ENCODE peak calls at places on chromosomes 5 and 9, in six cellular contexts. W, E, A, N, U and S are unnamed samples.

GRCh38 chr9:14780251-14780650 is 57.7 kb upstream of the CER1 start:
- DNase-seq in W (no peak), E (no peak), A (no peak), N (no peak), U (no peak), S (no peak)

GRCh38 chr9:83012578-83013260 is 50.2 kb downstream of the RASEF start:
- DNase-seq in W (no peak), E (no peak), A (no peak), N (peak; percentile 12), U (no peak), S (no peak)

GRCh38 chr9:28423255-28423654 is 850.0 kb upstream of the C9orf72 start:
- DNase-seq in W (no peak), E (no peak), A (no peak), N (no peak), U (no peak), S (no peak)

GRCh38 chr9:133619791-133620190 is 10.6 kb upstream of the FAM163B start:
- DNase-seq in W (no peak), E (no peak), A (no peak), N (peak; percentile 39), U (no peak), S (no peak)

GRCh38 chr5:61342066-61342465 is 10.0 kb downstream of the ZSWIM6 start:
- DNase-seq in W (no peak), E (no peak), A (no peak), N (peak; percentile 72), U (no peak), S (peak; percentile 71)

GRCh38 chr5:1649554-1649953 is 125.8 kb upstream of the LPCAT1 start:
- DNase-seq in W (no peak), E (no peak), A (no peak), N (no peak), U (no peak), S (no peak)

GRCh38 chr5:148911386-148911785 is 85.0 kb downstream of the ADRB2 start:
- DNase-seq in W (no peak), E (no peak), A (no peak), N (no peak), U (no peak), S (no peak)

GRCh38 chr5:130385619-130386018 is 481.4 kb downstream of the CHSY3 start:
- DNase-seq in W (no peak), E (no peak), A (peak; percentile 3), N (no peak), U (no peak), S (no peak)

GRCh38 chr5:58925627-58926545 is 343.0 kb downstream of the RAB3C start:
- DNase-seq in W (no peak), E (peak; percentile 54), A (peak; percentile 15), N (no peak), U (no peak), S (no peak)

GRCh38 chr9:106404137-106404536 is 458.8 kb upstream of the ZNF462 start:
- DNase-seq in W (no peak), E (no peak), A (no peak), N (no peak), U (no peak), S (no peak)

GRCh38 chr5:124745367-124746251 is 830 bp downstream of the ZNF608 start:
- DNase-seq in W (no peak), E (peak; percentile 33), A (no peak), N (peak; percentile 37), U (no peak), S (no peak)

GRCh38 chr9:2691212-2691611 is 26.1 kb upstream of the KCNV2 start:
- DNase-seq in W (no peak), E (no peak), A (no peak), N (no peak), U (no peak), S (no peak)

GRCh38 chr5:84248013-84248412 is 136.7 kb downstream of the EDIL3 start:
- DNase-seq in W (no peak), E (no peak), A (no peak), N (no peak), U (no peak), S (no peak)
- H3K4me3 ChIP-seq in W (no peak overlapping the region), E (no peak overlapping the region), A (no peak overlapping the region), N (no peak overlapping the region), U (no peak overlapping the region), S (no peak overlapping the region)

GRCh38 chr9:128393171-128393761 is 22.1 kb downstream of the URM1 start:
- DNase-seq in W (no peak), E (peak; percentile 95), A (peak; percentile 82), N (no peak), U (no peak), S (no peak)
- H3K4me3 ChIP-seq in W (no peak overlapping the region), E (peak overlapping the region; percentile 50), A (peak overlapping the region; percentile 64), N (no peak overlapping the region), U (no peak overlapping the region), S (no peak overlapping the region)

DNA sequence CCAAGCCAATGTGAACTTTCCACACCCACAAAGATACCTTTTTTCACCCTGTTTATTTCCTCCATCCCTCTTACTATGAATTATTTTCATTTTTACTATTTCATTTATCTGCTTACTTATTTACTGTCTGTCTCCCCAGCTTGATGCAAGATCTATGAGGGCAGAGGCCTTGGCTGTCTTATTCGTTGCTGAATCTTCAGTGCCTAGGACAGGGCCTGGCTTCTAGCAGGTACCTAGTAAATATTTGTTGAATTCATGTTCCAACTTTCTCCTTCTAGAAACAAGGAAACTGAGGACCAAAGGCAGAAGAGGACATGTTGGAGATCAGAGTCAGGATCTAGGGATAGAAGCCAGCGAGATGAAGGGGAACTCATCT is 543 bp upstream of the DNM1 start:
- DNase-seq in W (no peak), E (no peak), A (no peak), N (no peak), U (no peak), S (no peak)
- H3K4me3 ChIP-seq in W (peak overlapping the region; percentile 71), E (no peak overlapping the region), A (peak overlapping the region; percentile 90), N (no peak overlapping the region), U (peak overlapping the region; percentile 78), S (no peak overlapping the region)

GRCh38 chr5:191949-192690 is 825 bp downstream of the LRRC14B start:
- DNase-seq in W (no peak), E (no peak), A (no peak), N (no peak), U (no peak), S (no peak)
- H3K4me3 ChIP-seq in W (peak overlapping the region; percentile 38), E (no peak overlapping the region), A (no peak overlapping the region), N (no peak overlapping the region), U (peak overlapping the region; percentile 69), S (no peak overlapping the region)